ENCODE peak calls at places on chromosomes 4 and X, in nine cellular contexts. E is psoas muscle, R is mammary epithelial cell, T is left lung, Q is left ventricle myocardium inferior, I is endodermal cell, N is OCI-LY7, H is transverse colon, C is ascending aorta. M is an unnamed sample.
A peak's percentile ranks its signal among the peaks of the same experiment; 100 is the strongest.

GRCh38 chrX:150080497-150080896 is 142.2 kb upstream of the EOLA2 start:
- DNase-seq in E (no peak), C (no peak), R (no peak), Q (no peak), T (no peak), N (no peak), H (no peak), I (no peak), M (no peak)

GRCh38 chr4:23368081-23368697 is 521.7 kb downstream of the PPARGC1A start:
- DNase-seq in H (peak; percentile 44), Q (no peak), C (no peak), E (peak; percentile 25), R (no peak), I (peak; percentile 87), N (no peak), T (no peak), M (no peak)

GRCh38 chrX:1172496-1172895 is 40.0 kb downstream of the CRLF2 start:
- DNase-seq in E (no peak), H (no peak), I (peak; percentile 42), R (no peak), N (no peak), C (peak; percentile 41), Q (no peak), T (no peak), M (no peak)

GRCh38 chrX:96710031-96710430 is 25.4 kb downstream of the DIAPH2 start:
- DNase-seq in Q (no peak), T (no peak), E (no peak), N (no peak), H (no peak), C (no peak), R (no peak), I (no peak), M (no peak)

GRCh38 chr4:20840648-20841190 is 140.5 kb downstream of the PACRGL start:
- DNase-seq in C (no peak), E (no peak), T (no peak), I (no peak), R (no peak), Q (no peak), H (no peak), N (no peak), M (no peak)

GRCh38 chrX:34879361-34879760 is 63.2 kb upstream of the FAM47B start:
- DNase-seq in R (no peak), E (no peak), H (no peak), N (no peak), Q (no peak), T (no peak), C (no peak), I (no peak), M (no peak)

GRCh38 chr4:41369680-41370079 is 113.0 kb downstream of the UCHL1 start:
- DNase-seq in R (no peak), I (no peak), E (peak; percentile 65), Q (peak; percentile 51), H (no peak), C (peak; percentile 93), N (no peak), T (no peak), M (peak; percentile 30)

GRCh38 chrX:111244238-111244750 is 26.0 kb downstream of the CAPN6 start:
- DNase-seq in R (peak; percentile 5), T (no peak), N (peak; percentile 1), H (no peak), C (no peak), Q (no peak), I (no peak), E (no peak), M (no peak)

GRCh38 chrX:15834051-15834450 is 20.6 kb downstream of the AP1S2 start:
- DNase-seq in E (no peak), C (no peak), N (no peak), T (no peak), Q (no peak), R (no peak), H (no peak), I (no peak), M (no peak)

GRCh38 chr4:15649914-15650545 is 5.1 kb downstream of the FBXL5 start:
- DNase-seq in Q (no peak), R (peak; percentile 49), E (no peak), T (no peak), H (peak; percentile 29), N (peak; percentile 79), I (peak; percentile 81), C (peak; percentile 72), M (no peak)

GRCh38 chrX:107713205-107714195 is 62.1 kb downstream of the TSC22D3 start:
- DNase-seq in R (no peak), Q (no peak), T (no peak), E (no peak), C (peak; percentile 69), H (peak; percentile 19), N (no peak), I (peak; percentile 33), M (no peak)

GRCh38 chrX:9183481-9183880 is 149.6 kb upstream of the FAM9B start:
- DNase-seq in T (no peak), I (no peak), N (no peak), R (no peak), Q (no peak), H (no peak), C (no peak), E (no peak), M (no peak)

GRCh38 chr4:8297691-8298485 is 28.3 kb downstream of the HTRA3 start:
- DNase-seq in I (peak; percentile 46), R (no peak), T (peak; percentile 59), N (no peak), Q (peak; percentile 13), E (peak; percentile 11), H (peak; percentile 4), C (peak; percentile 47), M (no peak)

GRCh38 chr4:153154010-153154975 is 50.0 kb upstream of the TRIM2 start:
- DNase-seq in T (no peak), C (no peak), I (no peak), H (peak; percentile 50), Q (no peak), N (no peak), R (peak; percentile 47), E (no peak), M (no peak)

GRCh38 chr4:184756399-184756798 is 22.5 kb upstream of the CENPU start:
- DNase-seq in R (peak; percentile 8), I (no peak), E (no peak), H (no peak), Q (no peak), C (peak; percentile 65), T (no peak), N (no peak), M (no peak)

GRCh38 chr4:169985881-169986280 is 40.3 kb downstream of the MFAP3L start:
- DNase-seq in T (no peak), H (no peak), N (no peak), C (no peak), E (no peak), R (no peak), I (no peak), Q (no peak), M (no peak)

GRCh38 chr4:158067646-158068045 is 105.2 kb downstream of the GASK1B start:
- DNase-seq in Q (no peak), T (no peak), C (no peak), I (no peak), R (no peak), E (no peak), H (no peak), N (no peak), M (no peak)

GRCh38 chr4:158065603-158066002 is 107.2 kb downstream of the GASK1B start:
- DNase-seq in Q (no peak), T (no peak), C (no peak), I (no peak), H (no peak), E (no peak), N (no peak), R (no peak), M (no peak)

GRCh38 chr4:158065176-158065575 is 107.6 kb downstream of the GASK1B start:
- DNase-seq in H (no peak), I (peak; percentile 49), N (no peak), T (no peak), E (no peak), C (no peak), Q (no peak), R (peak; percentile 2), M (no peak)

GRCh38 chr4:158071931-158072330 is 100.9 kb downstream of the GASK1B start:
- DNase-seq in R (no peak), H (no peak), C (no peak), Q (no peak), I (no peak), N (no peak), E (no peak), T (no peak), M (no peak)

GRCh38 chr4:158068063-158068462 is 104.8 kb downstream of the GASK1B start:
- DNase-seq in Q (no peak), C (no peak), H (no peak), I (no peak), E (no peak), N (no peak), R (no peak), T (no peak), M (no peak)
- H3K9me3 ChIP-seq in Q (no peaks in the 10 kb centered on the region), C (no peaks in the 10 kb centered on the region), H (no peaks in the 10 kb centered on the region), I (no peaks in the 10 kb centered on the region), E (no peaks in the 10 kb centered on the region), N (no peaks in the 10 kb centered on the region), R (no peaks in the 10 kb centered on the region), T (no peaks in the 10 kb centered on the region), M (no peaks in the 10 kb centered on the region)

GRCh38 chr4:4496604-4497372 is 45.1 kb downstream of the STX18 start:
- DNase-seq in Q (no peak), N (no peak), T (no peak), E (no peak), C (no peak), I (no peak), H (no peak), R (no peak), M (no peak)
- H3K4me3 ChIP-seq in Q (no peak overlapping the region), N (no peak overlapping the region), T (no peak overlapping the region), E (no peak overlapping the region), C (no peak overlapping the region), I (no peak overlapping the region), H (no peak overlapping the region), R (no peak overlapping the region), M (peak overlapping the region; percentile 4)

GRCh38 chrX:137352101-137352660 is 213.7 kb upstream of the ZIC3 start:
- DNase-seq in T (no peak), H (no peak), E (no peak), N (peak; percentile 1), Q (no peak), I (peak; percentile 52), C (no peak), R (no peak), M (no peak)
- TF ChIP-seq CTCF in T (no peak), H (no peak), E (no peak), N (peak; percentile 49), Q (no peak), I (peak; percentile 64), C (no peak), R (no peak), M (no peak)

DNA sequence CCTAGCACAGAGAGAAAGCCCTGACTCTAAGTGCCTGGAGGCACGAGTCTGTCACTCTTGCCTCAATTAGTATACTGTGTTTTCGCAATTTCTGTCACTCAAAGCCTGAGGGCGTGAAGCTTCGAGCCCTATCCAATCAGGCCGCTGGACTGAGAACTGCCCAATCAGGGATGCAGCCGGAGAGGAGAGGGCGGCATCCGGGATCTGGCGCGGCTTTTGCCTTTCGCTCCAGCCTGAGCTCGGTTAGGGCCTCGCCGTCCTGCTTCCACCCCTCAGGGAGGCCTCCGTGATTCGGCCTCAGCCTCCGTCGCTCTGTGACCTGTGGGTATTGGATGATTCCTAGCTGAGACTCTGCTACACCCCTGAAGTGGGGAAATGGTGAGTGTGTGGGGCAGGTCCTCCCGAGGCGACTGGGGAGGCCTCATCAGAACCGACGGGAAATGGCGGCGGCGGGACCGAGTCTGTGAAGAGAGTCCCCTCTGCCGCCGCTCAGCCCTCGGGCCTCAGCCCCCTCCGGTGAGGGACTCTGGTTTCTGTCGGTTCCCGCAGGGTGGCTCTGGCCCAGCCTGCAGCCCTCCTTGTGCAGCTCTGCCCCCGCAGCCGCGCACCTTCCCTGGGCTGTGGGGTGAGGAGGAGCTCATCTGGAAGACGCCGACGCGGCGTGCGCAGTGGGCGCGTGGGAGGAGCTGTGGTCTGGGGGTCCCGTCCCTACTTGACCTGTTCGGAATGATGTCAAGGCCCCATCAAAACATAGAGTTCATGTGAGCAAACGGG is 48.5 kb downstream of the ZNF141 start:
- DNase-seq in E (no peak), Q (no peak), N (no peak), H (no peak), C (no peak), T (peak; percentile 72), I (no peak), R (no peak), M (no peak)
- H3K9me3 ChIP-seq in E (peaks cover 57% of the 10 kb centered on the region), Q (peaks cover 100% of the 10 kb centered on the region), N (peaks cover 62% of the 10 kb centered on the region), H (peaks cover 61% of the 10 kb centered on the region), C (peaks cover 67% of the 10 kb centered on the region), T (peaks cover 8% of the 10 kb centered on the region), I (peaks cover 52% of the 10 kb centered on the region), R (peaks cover 41% of the 10 kb centered on the region), M (peaks cover under 1% of the 10 kb centered on the region)